ENCODE peak calls at places on chromosomes 12 and 14, in four cellular contexts. Z, V, N and Y are unnamed samples.

GRCh38 chr14:26427059-26427458 is 170.8 kb downstream of the NOVA1 start:
- DNase-seq in N (no peak), V (no peak), Z (no peak), Y (no peak)

GRCh38 chr14:69980457-69981414 is 101.5 kb downstream of the SMOC1 start:
- DNase-seq in Z (no peak), N (no peak), V (no peak), Y (no peak)

GRCh38 chr14:51521764-51522163 is 129.9 kb upstream of the FRMD6 start:
- DNase-seq in V (no peak), N (no peak), Z (no peak), Y (peak; percentile 91)

GRCh38 chr14:67410313-67410712 is 1.7 kb downstream of the PLEK2 start:
- DNase-seq in N (no peak), V (no peak), Z (no peak), Y (no peak)

GRCh38 chr12:67582238-67582834 is 66.2 kb upstream of the DYRK2 start:
- DNase-seq in Z (no peak), N (no peak), V (no peak), Y (no peak)

GRCh38 chr12:115412821-115413220 is 728.8 kb upstream of the TBX3 start:
- DNase-seq in V (no peak), Z (no peak), N (no peak), Y (peak; percentile 4)

GRCh38 chr12:56682323-56682722 is 5.8 kb downstream of the PTGES3 start:
- DNase-seq in V (no peak), N (no peak), Z (no peak), Y (no peak)

GRCh38 chr12:89208661-89209096 is 143.6 kb downstream of the DUSP6 start:
- DNase-seq in N (no peak), V (no peak), Z (no peak), Y (peak; percentile 29)

GRCh38 chr14:104390221-104390931 is 189.2 kb upstream of the C14orf180 start:
- DNase-seq in V (no peak), N (no peak), Z (no peak), Y (no peak)

GRCh38 chr12:65500121-65500846 is 221.8 kb downstream of the MSRB3 start:
- DNase-seq in Z (no peak), N (no peak), V (no peak), Y (peak; percentile 71)

GRCh38 chr14:88037270-88037669 is 32.3 kb downstream of the GPR65 start:
- DNase-seq in N (no peak), Z (no peak), V (no peak), Y (no peak)

GRCh38 chr14:101499080-101499479 is 62.2 kb upstream of the DIO3 start:
- DNase-seq in Z (no peak), V (no peak), N (no peak), Y (no peak)

GRCh38 chr14:36981832-36982528 is 190.4 kb downstream of the SLC25A21 start:
- DNase-seq in N (no peak), V (no peak), Z (no peak), Y (peak; percentile 79)

GRCh38 chr12:102992297-102992696 is 34.8 kb downstream of the ASCL1 start:
- DNase-seq in N (no peak), Z (no peak), V (no peak), Y (no peak)

GRCh38 chr12:630656-631632 is 32.3 kb downstream of the NINJ2 start:
- DNase-seq in Z (peak; percentile 67), N (peak; percentile 62), V (peak; percentile 66), Y (no peak)

GRCh38 chr12:51217133-51217967 is 512 bp downstream of the POU6F1 start:
- DNase-seq in N (peak; percentile 67), V (peak; percentile 60), Z (peak; percentile 49), Y (no peak)

GRCh38 chr12:86724716-86725115 is 468.5 kb upstream of the MGAT4C start:
- DNase-seq in Z (no peak), V (no peak), N (no peak), Y (peak; percentile 86)

GRCh38 chr14:96911499-96912130 is 114.4 kb downstream of the VRK1 start:
- DNase-seq in N (no peak), V (no peak), Z (no peak), Y (no peak)

GRCh38 chr12:124352839-124353238 is 57.9 kb downstream of the RFLNA start:
- DNase-seq in Z (no peak), N (peak; percentile 77), V (no peak), Y (no peak)

GRCh38 chr14:24310666-24311604 is at the start of gene LTB4R:
- DNase-seq in N (peak; percentile 86), Z (peak; percentile 74), V (peak; percentile 75), Y (peak; percentile 73)

GRCh38 chr12:71441836-71442566 is 2.4 kb downstream of the LGR5 start:
- DNase-seq in N (no peak), Z (no peak), V (no peak), Y (no peak)

GRCh38 chr12:109892748-109893147 is 7.3 kb upstream of the TCHP start:
- DNase-seq in N (no peak), Z (peak; percentile 16), V (peak; percentile 45), Y (no peak)